ENCODE peak calls at places on chromosomes 1 and 21, in seven cellular contexts. F is dorsolateral prefrontal cortex, G is pancreas, K is RWPE1, L is mucosa of descending colon, C is suprapubic skin, H is AG04450. R is an unnamed sample.

GRCh38 chr1:75430526-75430925 is 180.4 kb downstream of the SLC44A5 start:
- DNase-seq in F (no peak), G (no peak), K (no peak), L (no peak), C (no peak), H (no peak), R (no peak)

GRCh38 chr1:199422206-199422605 is 605.3 kb upstream of the NR5A2 start:
- DNase-seq in F (no peak), G (no peak), K (peak), L (no peak), C (no peak), H (peak), R (no peak)

GRCh38 chr1:45913183-45913924 is 109.9 kb downstream of the MAST2 start:
- DNase-seq in F (no peak), G (no peak), K (no peak), L (peak), C (no peak), H (peak), R (no peak)

GRCh38 chr1:235513495-235514366 is 9.5 kb upstream of the B3GALNT2 start:
- DNase-seq in F (no peak), G (no peak), K (no peak), L (no peak), C (no peak), H (peak), R (peak)

GRCh38 chr1:119475866-119476439 is 31.1 kb upstream of the HSD3B1 start:
- DNase-seq in F (peak), G (peak), K (peak), L (peak), C (no peak), H (no peak), R (peak)

GRCh38 chr1:89987170-89987819 is 7.6 kb upstream of the ZNF326 start:
- DNase-seq in F (no peak), G (no peak), K (peak), L (no peak), C (no peak), H (peak), R (peak)

GRCh38 chr1:189899686-189900495 is 577.8 kb downstream of the BRINP3 start:
- DNase-seq in F (no peak), G (no peak), K (no peak), L (no peak), C (no peak), H (no peak), R (no peak)

GRCh38 chr1:24123611-24124010 is 11.7 kb upstream of the MYOM3 start:
- DNase-seq in F (no peak), G (no peak), K (no peak), L (no peak), C (no peak), H (no peak), R (no peak)

GRCh38 chr1:182317489-182318180 is 74.0 kb downstream of the GLUL start:
- DNase-seq in F (no peak), G (no peak), K (no peak), L (no peak), C (no peak), H (no peak), R (no peak)

GRCh38 chr1:23126801-23127200 is 41.9 kb downstream of the LUZP1 start:
- DNase-seq in F (no peak), G (no peak), K (peak), L (no peak), C (no peak), H (peak), R (no peak)

GRCh38 chr1:155925506-155925905 is 8.7 kb downstream of the KHDC4 start:
- DNase-seq in F (no peak), G (no peak), K (no peak), L (no peak), C (no peak), H (no peak), R (no peak)

GRCh38 chr1:85199667-85200366 is 999 bp downstream of the SYDE2 start:
- DNase-seq in F (no peak), G (no peak), K (no peak), L (no peak), C (no peak), H (no peak), R (no peak)

GRCh38 chr1:92792340-92792782 is 7.5 kb upstream of the EVI5 start:
- DNase-seq in F (no peak), G (no peak), K (peak), L (no peak), C (no peak), H (no peak), R (no peak)

GRCh38 chr1:218813247-218813646 is 360.4 kb upstream of the LYPLAL1 start:
- DNase-seq in F (no peak), G (no peak), K (no peak), L (no peak), C (no peak), H (peak), R (no peak)

GRCh38 chr1:80988896-80989295 is 811.8 kb upstream of the ADGRL2 start:
- DNase-seq in F (no peak), G (no peak), K (no peak), L (no peak), C (no peak), H (no peak), R (no peak)

GRCh38 chr21:37166733-37167132 is 93.7 kb downstream of the TTC3 start:
- DNase-seq in F (no peak), G (no peak), K (peak), L (no peak), C (no peak), H (no peak), R (no peak)

GRCh38 chr1:938088-938683 is 14.5 kb downstream of the SAMD11 start:
- DNase-seq in F (no peak), G (peak), K (peak), L (peak), C (no peak), H (no peak), R (no peak)

GRCh38 chr1:182286761-182287160 is 104.8 kb downstream of the GLUL start:
- DNase-seq in F (no peak), G (no peak), K (no peak), L (peak), C (no peak), H (no peak), R (no peak)

GRCh38 chr1:153795325-153795837 is 20.2 kb downstream of the SLC27A3 start:
- DNase-seq in F (no peak), G (no peak), K (no peak), L (no peak), C (no peak), H (no peak), R (no peak)

GRCh38 chr1:32393136-32393535 is 1.1 kb downstream of the BSDC1 start:
- DNase-seq in F (no peak), G (no peak), K (no peak), L (no peak), C (no peak), H (no peak), R (no peak)
- TF ChIP-seq CTCF in F (no peak), G (no peak), K (no peak), L (no peak), C (no peak), H (no peak), R (no peak)

GRCh38 chr1:152018537-152018936 is 18.3 kb downstream of the S100A11 start:
- DNase-seq in F (no peak), G (no peak), K (no peak), L (no peak), C (no peak), H (no peak), R (no peak)
- TF ChIP-seq CTCF in F (no peak), G (no peak), K (no peak), L (no peak), C (no peak), H (peak), R (peak)

GRCh38 chr1:62530516-62531154 is 66.7 kb upstream of the ANGPTL3 start:
- DNase-seq in F (peak), G (peak), K (peak), L (peak), C (no peak), H (peak), R (peak)
- TF ChIP-seq CTCF in F (peak), G (peak), K (peak), L (peak), C (no peak), H (peak), R (peak)

DNA sequence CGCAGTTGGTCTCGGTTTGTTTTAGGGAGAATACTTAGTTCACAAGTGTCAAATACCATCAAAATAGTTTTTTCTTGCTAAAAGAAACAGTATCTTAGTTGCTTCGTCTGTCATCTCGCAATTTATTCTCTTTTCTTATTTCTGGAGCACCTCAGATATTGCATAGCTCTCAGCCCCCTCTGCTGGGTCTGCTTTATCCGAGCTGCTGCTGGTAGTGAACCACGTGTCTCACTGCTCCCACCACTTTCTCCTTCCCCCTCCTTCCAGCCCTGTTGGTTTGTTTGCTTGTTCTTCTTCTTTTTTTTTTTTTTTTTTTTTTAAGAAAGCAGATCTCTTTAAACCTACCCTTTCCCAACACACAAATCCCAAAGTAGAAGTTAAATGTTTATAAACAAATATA is 170.8 kb downstream of the EDEM3 start:
- DNase-seq in F (no peak), G (no peak), K (no peak), L (no peak), C (no peak), H (no peak), R (no peak)
- TF ChIP-seq CTCF in F (no peak), G (no peak), K (no peak), L (no peak), C (no peak), H (no peak), R (no peak)

GRCh38 chr1:4048921-4049320 is 148.8 kb upstream of the C1orf174 start:
- DNase-seq in F (no peak), G (no peak), K (no peak), L (no peak), C (no peak), H (no peak), R (no peak)

GRCh38 chr1:4046836-4047461 is 146.9 kb upstream of the C1orf174 start:
- DNase-seq in F (no peak), G (no peak), K (no peak), L (no peak), C (no peak), H (no peak), R (no peak)

GRCh38 chr1:4045397-4046010 is 145.4 kb upstream of the C1orf174 start:
- DNase-seq in F (no peak), G (no peak), K (no peak), L (no peak), C (no peak), H (no peak), R (no peak)

GRCh38 chr1:4047666-4048065 is 147.6 kb upstream of the C1orf174 start:
- DNase-seq in F (no peak), G (no peak), K (no peak), L (no peak), C (no peak), H (no peak), R (no peak)

DNA sequence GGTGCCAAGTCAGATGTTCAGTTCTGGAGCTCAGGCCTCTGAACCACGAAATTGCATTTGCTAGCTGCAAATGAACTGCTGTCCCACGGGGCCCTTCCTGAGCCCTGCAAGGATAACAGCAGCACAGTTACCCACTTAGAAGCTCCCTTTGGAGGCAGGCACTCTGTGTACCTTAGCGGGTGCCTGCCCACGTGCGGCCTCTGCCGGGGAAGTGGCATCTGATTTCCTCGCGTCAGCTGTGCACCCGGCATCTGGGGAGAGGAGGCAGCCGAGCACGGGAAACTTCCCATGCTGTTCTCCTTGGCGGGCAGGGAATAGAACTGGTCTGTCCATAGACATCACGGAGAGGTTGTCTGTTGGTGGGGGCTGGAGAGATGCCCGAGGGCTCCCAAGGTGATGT is 148.0 kb upstream of the C1orf174 start:
- DNase-seq in F (no peak), G (no peak), K (no peak), L (no peak), C (no peak), H (no peak), R (no peak)
- TF ChIP-seq CTCF in F (no peak), G (no peak), K (no peak), L (no peak), C (no peak), H (no peak), R (no peak)

GRCh38 chr1:183379951-183380350 is 38.2 kb downstream of the NMNAT2 start:
- DNase-seq in F (no peak), G (no peak), K (no peak), L (no peak), C (no peak), H (no peak), R (no peak)

GRCh38 chr1:183385746-183386145 is 32.4 kb downstream of the NMNAT2 start:
- DNase-seq in F (no peak), G (no peak), K (peak), L (no peak), C (no peak), H (no peak), R (no peak)
- TF ChIP-seq CTCF in F (no peak), G (no peak), K (no peak), L (no peak), C (no peak), H (no peak), R (no peak)